ENCODE peak calls at places on chromosomes 6 and 20, in six cellular contexts. U is HFF-Myc, Z is lower leg skin, L is WERI-Rb-1, N is endothelial cell of umbilical vein, V is HepG2. K is an unnamed sample.

GRCh38 chr6:116010400-116011095 is 50.1 kb downstream of the FRK start:
- DNase-seq in U (peak), N (peak), V (peak), L (peak), Z (peak), K (peak)

GRCh38 chr20:64228751-64229518 is 26.6 kb upstream of the PCMTD2 start:
- DNase-seq in N (no peak), Z (no peak), V (no peak), U (no peak), L (no peak), K (no peak)

GRCh38 chr20:9103955-9104354 is 35.1 kb downstream of the PLCB4 start:
- DNase-seq in U (no peak), V (no peak), N (no peak), Z (no peak), L (no peak), K (no peak)

GRCh38 chr6:37396571-37397185 is 36.3 kb upstream of the CMTR1 start:
- DNase-seq in N (no peak), Z (no peak), L (no peak), U (no peak), V (no peak), K (no peak)

GRCh38 chr20:57878803-57879424 is 169.1 kb upstream of the PMEPA1 start:
- DNase-seq in L (no peak), N (no peak), U (no peak), Z (no peak), V (no peak), K (no peak)

GRCh38 chr6:46419576-46420002 is 71.7 kb downstream of the RCAN2 start:
- DNase-seq in N (peak), U (no peak), Z (peak), V (peak), L (peak), K (peak)

GRCh38 chr20:63642518-63643247 is 10.5 kb downstream of the STMN3 start:
- DNase-seq in V (no peak), U (no peak), L (no peak), N (no peak), Z (no peak), K (no peak)

GRCh38 chr20:51594999-51595532 is 52.5 kb upstream of the NFATC2 start:
- DNase-seq in Z (peak), V (peak), L (peak), U (peak), N (peak), K (peak)

GRCh38 chr6:34955447-34955846 is 66.4 kb downstream of the ANKS1A start:
- DNase-seq in N (peak), Z (no peak), L (no peak), V (no peak), U (no peak), K (no peak)

GRCh38 chr6:53615633-53616449 is 49.7 kb downstream of the KLHL31 start:
- DNase-seq in U (no peak), Z (no peak), L (no peak), N (no peak), V (peak), K (no peak)

GRCh38 chr20:45098096-45098773 is 2.7 kb downstream of the KCNS1 start:
- DNase-seq in L (peak), V (no peak), U (no peak), Z (no peak), N (peak), K (no peak)

GRCh38 chr6:121520337-121521163 is 85.1 kb downstream of the GJA1 start:
- DNase-seq in L (no peak), U (no peak), Z (no peak), N (peak), V (no peak), K (no peak)

GRCh38 chr20:16530201-16530681 is 43.0 kb downstream of the KIF16B start:
- DNase-seq in Z (no peak), V (peak), N (no peak), U (no peak), L (no peak), K (no peak)

GRCh38 chr6:144289006-144289405 is 3.9 kb downstream of the UTRN start:
- DNase-seq in U (no peak), L (no peak), V (no peak), N (no peak), Z (no peak), K (no peak)

GRCh38 chr20:45269056-45269455 is 14.7 kb upstream of the SLPI start:
- DNase-seq in Z (no peak), N (no peak), U (no peak), V (no peak), L (no peak), K (no peak)

GRCh38 chr20:58431134-58431533 is 42.1 kb downstream of the VAPB start:
- DNase-seq in L (no peak), Z (no peak), V (no peak), N (no peak), U (no peak), K (no peak)

GRCh38 chr6:25794784-25795183 is 37.1 kb downstream of the SLC17A1 start:
- DNase-seq in V (no peak), U (no peak), L (no peak), N (no peak), Z (no peak), K (no peak)

GRCh38 chr6:15793288-15793687 is 130.5 kb upstream of the DTNBP1 start:
- DNase-seq in Z (no peak), V (no peak), N (no peak), L (no peak), U (peak), K (peak)

GRCh38 chr20:14888172-14888571 is 550.8 kb upstream of the FLRT3 start:
- DNase-seq in U (no peak), V (no peak), N (no peak), Z (no peak), L (no peak), K (no peak)

GRCh38 chr6:121505284-121505683 is 69.8 kb downstream of the GJA1 start:
- DNase-seq in N (no peak), Z (no peak), V (no peak), L (no peak), U (no peak), K (no peak)

GRCh38 chr6:43817192-43817591 is 47.2 kb downstream of the VEGFA start:
- DNase-seq in V (peak), U (no peak), N (no peak), Z (no peak), L (peak), K (peak)

GRCh38 chr20:37407573-37408002 is 61.6 kb downstream of the SRC start:
- DNase-seq in U (no peak), L (peak), V (peak), Z (no peak), N (no peak), K (no peak)

GRCh38 chr6:119612176-119612870 is 262.8 kb upstream of the MAN1A1 start:
- DNase-seq in L (no peak), Z (no peak), V (peak), U (no peak), N (no peak), K (no peak)

GRCh38 chr6:3895805-3896204 is 46.6 kb downstream of the FAM50B start:
- DNase-seq in L (no peak), U (no peak), N (no peak), V (no peak), Z (no peak), K (no peak)

GRCh38 chr6:52511572-52512151 is 65.2 kb downstream of the TRAM2 start:
- DNase-seq in U (no peak), Z (no peak), V (no peak), N (peak), L (peak), K (no peak)

GRCh38 chr6:165204807-165205545 is 104.4 kb downstream of the C6orf118 start:
- DNase-seq in L (peak), Z (no peak), N (no peak), V (no peak), U (no peak), K (no peak)

GRCh38 chr6:107032051-107032450 is 4.1 kb downstream of the MTRES1 start:
- DNase-seq in N (peak), U (no peak), V (no peak), Z (no peak), L (no peak), K (no peak)

GRCh38 chr6:112286010-112286409 is 31.6 kb upstream of the LAMA4 start:
- DNase-seq in Z (no peak), L (no peak), U (no peak), V (no peak), N (no peak), K (no peak)

GRCh38 chr6:41713650-41714291 is 21.6 kb downstream of the TFEB start:
- DNase-seq in N (no peak), V (no peak), L (no peak), U (no peak), Z (no peak), K (peak)
- H3K4me3 ChIP-seq in N (no peak), V (no peak), L (no peak), U (no peak), Z (no peak), K (no peak)

GRCh38 chr20:55581519-55581918 is 423.8 kb downstream of the CBLN4 start:
- DNase-seq in L (no peak), Z (no peak), N (no peak), V (no peak), U (no peak), K (no peak)
- H3K4me3 ChIP-seq in L (no peak), Z (no peak), N (no peak), V (no peak), U (no peak), K (no peak)

GRCh38 chr20:50151034-50151743 is 2.3 kb downstream of the PEDS1 start:
- DNase-seq in V (no peak), L (no peak), N (no peak), Z (no peak), U (no peak), K (no peak)
- H3K4me3 ChIP-seq in V (no peak), L (no peak), N (peak), Z (no peak), U (peak), K (no peak)

GRCh38 chr6:136052046-136052445 is 198.1 kb downstream of the MTFR2 start:
- DNase-seq in U (no peak), Z (no peak), L (no peak), N (no peak), V (no peak), K (no peak)

GRCh38 chr6:136050475-136050874 is 199.0 kb downstream of the PDE7B start:
- DNase-seq in V (no peak), L (no peak), N (peak), Z (no peak), U (no peak), K (no peak)

GRCh38 chr6:136051140-136051775 is 198.9 kb downstream of the MTFR2 start:
- DNase-seq in N (peak), Z (no peak), V (no peak), L (no peak), U (no peak), K (no peak)
- H3K4me3 ChIP-seq in N (peak), Z (no peak), V (no peak), L (no peak), U (no peak), K (no peak)

K was measured in gastrocnemius medialis.